ENCODE peak calls at places on chromosomes 11 and 22, in six cellular contexts. N is IMR-90, A is mesenchymal stem cell, Z is H9, V is neuronal stem cell, J is H1. H is an unnamed sample.

GRCh38 chr11:61728940-61729219 is 23.6 kb upstream of the MYRF start:
- DNase-seq in Z (no peak), A (peak), N (peak), V (no peak), J (no peak), H (no peak)

GRCh38 chr11:77705195-77705876 is 67.7 kb upstream of the CLNS1A start:
- DNase-seq in V (no peak), A (peak), Z (no peak), J (no peak), N (peak), H (peak)

GRCh38 chr11:75538150-75538942 is 12.6 kb upstream of the GDPD5 start:
- DNase-seq in Z (no peak), V (no peak), J (no peak), A (no peak), N (no peak), H (no peak)

GRCh38 chr11:128599729-128600128 is 12.4 kb upstream of the ETS1 start:
- DNase-seq in A (peak), Z (no peak), V (no peak), J (no peak), N (peak), H (no peak)

GRCh38 chr22:40020956-40021355 is 26.2 kb downstream of the FAM83F start:
- DNase-seq in V (no peak), J (no peak), Z (no peak), N (no peak), A (no peak), H (no peak)

GRCh38 chr22:47376322-47376700 is 613.9 kb downstream of the TBC1D22A start:
- DNase-seq in N (no peak), J (no peak), V (no peak), A (no peak), Z (no peak), H (no peak)

GRCh38 chr22:30308518-30309230 is 18.1 kb downstream of the TBC1D10A start:
- DNase-seq in J (no peak), Z (no peak), A (peak), N (peak), V (no peak), H (peak)

GRCh38 chr22:35440129-35440528 is 40.2 kb downstream of the MCM5 start:
- DNase-seq in A (no peak), Z (no peak), V (no peak), N (no peak), J (no peak), H (no peak)

GRCh38 chr11:96197801-96198465 is 145.1 kb downstream of the MAML2 start:
- DNase-seq in Z (no peak), J (no peak), V (no peak), A (no peak), N (no peak), H (no peak)

GRCh38 chr11:105811242-105811641 is 201.4 kb downstream of the GRIA4 start:
- DNase-seq in J (no peak), A (no peak), N (no peak), Z (no peak), V (no peak), H (no peak)

GRCh38 chr11:27263046-27263445 is 100.0 kb downstream of the CCDC34 start:
- DNase-seq in J (no peak), V (no peak), N (no peak), Z (no peak), A (no peak), H (no peak)

GRCh38 chr11:111834432-111835163 is 36.8 kb downstream of the ALG9 start:
- DNase-seq in V (no peak), Z (no peak), N (no peak), J (no peak), A (no peak), H (no peak)

GRCh38 chr11:120735035-120735434 is 223.5 kb downstream of the GRIK4 start:
- DNase-seq in J (no peak), V (no peak), Z (no peak), A (no peak), N (no peak), H (no peak)
- H3K23ac ChIP-seq in J (no peak), V (no peak), Z (no peak), A (no peak), N (no peak), H (no peak)

DNA sequence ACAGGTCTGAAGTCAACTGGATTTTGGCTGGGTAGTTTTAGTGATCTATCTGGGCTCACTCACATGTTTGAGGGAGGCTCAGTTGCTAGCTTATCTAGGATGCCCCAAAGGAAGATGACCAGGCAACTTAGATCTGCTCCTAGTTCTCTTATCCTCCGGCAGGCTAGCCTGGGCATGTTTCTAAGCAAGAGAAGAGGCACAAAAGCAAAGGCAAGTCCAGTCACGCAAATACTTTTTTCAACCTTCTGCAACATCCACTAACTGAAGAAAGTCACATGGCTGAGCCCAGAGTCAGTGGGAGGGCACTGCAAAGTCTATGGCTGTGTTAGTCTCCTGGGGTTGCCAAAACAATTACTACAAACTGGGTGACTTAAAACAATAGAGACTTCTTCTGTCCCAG is 32.9 kb upstream of the FSHB start:
- DNase-seq in Z (no peak), N (no peak), V (no peak), A (no peak), J (no peak), H (no peak)
- H2AFZ ChIP-seq in Z (no peak), N (no peak), V (peak), A (no peak), J (peak), H (no peak)

DNA sequence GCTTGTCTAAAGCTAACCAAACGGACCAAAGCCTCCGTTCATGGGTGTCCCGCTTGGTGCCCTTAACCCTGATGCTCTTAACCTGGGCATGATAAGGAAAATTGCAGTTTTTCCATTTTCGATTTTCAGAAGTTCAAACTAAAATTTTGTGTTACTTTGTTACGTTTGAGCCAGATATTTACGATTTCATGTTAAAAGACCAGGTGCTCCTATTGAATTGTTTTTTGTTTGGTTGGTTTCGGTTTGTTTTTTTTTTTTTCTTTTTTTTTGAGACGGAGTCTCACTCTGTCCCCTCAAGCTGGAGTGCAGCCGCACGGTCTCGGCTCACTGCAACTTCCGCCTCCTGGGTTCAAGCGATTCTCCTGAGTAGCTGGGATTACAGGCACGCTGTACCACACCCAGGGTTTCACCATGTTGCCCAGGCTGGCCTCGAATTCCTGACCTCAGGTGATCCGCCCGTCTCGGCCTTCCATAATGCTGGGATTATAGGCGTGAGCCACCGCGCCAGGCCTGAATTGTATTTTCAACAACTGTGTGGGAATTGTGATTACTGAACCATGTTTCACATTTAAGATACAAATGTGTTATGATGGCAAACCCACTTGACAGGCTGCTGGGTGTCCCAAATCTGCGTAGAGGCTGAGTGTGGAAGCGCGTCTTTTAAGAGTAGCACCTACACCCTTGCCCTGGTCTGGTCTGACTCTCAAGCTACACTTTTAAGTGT is 864 bp upstream of the USP28 start:
- DNase-seq in Z (no peak), A (no peak), V (no peak), N (no peak), J (no peak), H (no peak)
- H3K18ac ChIP-seq in Z (peak), A (peak), V (peak), N (peak), J (peak), H (peak)

GRCh38 chr22:17241571-17242310 is 22.5 kb upstream of the ADA2 start:
- DNase-seq in Z (no peak), A (no peak), J (no peak), V (no peak), N (no peak), H (peak)
- H3K23ac ChIP-seq in Z (no peak), A (no peak), J (no peak), V (no peak), N (no peak), H (no peak)

DNA sequence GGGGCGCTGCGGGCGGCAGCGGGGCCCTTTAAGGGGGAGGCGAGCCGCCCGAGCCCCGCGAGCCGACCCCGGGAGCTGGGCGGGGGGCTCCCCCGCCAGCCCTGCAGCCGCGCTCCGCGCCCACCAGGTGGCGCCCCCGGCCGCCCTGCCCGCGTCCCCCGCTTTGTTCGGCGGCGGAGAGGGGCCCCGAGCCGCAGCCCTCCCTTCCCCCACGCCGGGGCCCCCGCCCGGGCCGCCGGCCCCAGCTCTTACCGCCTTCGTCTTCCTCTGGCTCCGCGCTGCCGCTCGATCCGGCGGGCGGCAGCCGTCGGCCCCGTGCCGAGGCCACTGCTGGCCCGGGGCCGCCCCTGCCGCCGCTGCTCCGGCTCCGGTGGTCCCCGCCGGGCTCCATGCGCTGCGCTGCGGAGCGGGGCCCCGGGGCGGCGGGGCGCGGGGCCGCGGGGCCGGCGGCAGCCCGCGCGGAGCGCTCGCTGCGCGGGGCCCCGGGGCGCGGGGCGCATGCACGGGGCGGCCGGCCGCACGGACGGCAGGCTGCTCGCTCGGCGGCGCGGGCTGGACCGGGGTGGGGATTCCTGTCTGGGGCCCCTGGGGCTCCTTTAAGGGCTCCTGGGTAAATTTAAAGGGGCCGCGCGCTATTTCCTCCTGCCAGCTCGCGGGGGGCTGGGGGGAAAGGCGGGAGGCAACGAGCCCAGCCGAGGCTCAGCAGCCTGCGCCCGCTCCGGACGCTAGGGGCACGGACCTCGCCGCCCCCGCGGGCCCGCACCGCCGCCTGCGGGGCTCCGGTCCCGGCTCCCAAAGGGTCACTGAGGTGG is at the start of gene ZFTA:
- DNase-seq in A (peak), Z (peak), V (peak), J (peak), N (peak), H (no peak)
- H2AFZ ChIP-seq in A (peak), Z (no peak), V (peak), J (no peak), N (peak), H (peak)

GRCh38 chr22:26374645-26375044 is 54.4 kb upstream of the ASPHD2 start:
- DNase-seq in J (no peak), Z (no peak), N (no peak), A (no peak), V (no peak), H (no peak)
- H3K18ac ChIP-seq in J (no peak), Z (no peak), N (no peak), A (no peak), V (no peak), H (no peak)

GRCh38 chr22:45503071-45503815 is 560 bp downstream of the FBLN1 start:
- DNase-seq in A (peak), J (peak), N (no peak), Z (peak), V (peak), H (no peak)
- H3K23ac ChIP-seq in A (peak), J (no peak), N (peak), Z (no peak), V (peak), H (no peak)

GRCh38 chr11:33292306-33292705 is 35.1 kb downstream of the HIPK3 start:
- DNase-seq in Z (no peak), J (no peak), N (no peak), V (no peak), A (no peak), H (no peak)

GRCh38 chr11:33294797-33295196 is 37.6 kb downstream of the HIPK3 start:
- DNase-seq in Z (no peak), J (no peak), A (no peak), N (no peak), V (no peak), H (no peak)

GRCh38 chr11:33294224-33294623 is 37.0 kb downstream of the HIPK3 start:
- DNase-seq in A (no peak), Z (no peak), J (no peak), V (no peak), N (no peak), H (no peak)

GRCh38 chr11:33291004-33291777 is 34.0 kb downstream of the HIPK3 start:
- DNase-seq in V (no peak), A (peak), N (peak), J (no peak), Z (no peak), H (no peak)

GRCh38 chr11:33290319-33290718 is 33.1 kb downstream of the HIPK3 start:
- DNase-seq in N (no peak), A (no peak), J (no peak), V (no peak), Z (no peak), H (no peak)
- H2AFZ ChIP-seq in N (no peak), A (no peak), J (no peak), V (no peak), Z (no peak), H (no peak)

DNA sequence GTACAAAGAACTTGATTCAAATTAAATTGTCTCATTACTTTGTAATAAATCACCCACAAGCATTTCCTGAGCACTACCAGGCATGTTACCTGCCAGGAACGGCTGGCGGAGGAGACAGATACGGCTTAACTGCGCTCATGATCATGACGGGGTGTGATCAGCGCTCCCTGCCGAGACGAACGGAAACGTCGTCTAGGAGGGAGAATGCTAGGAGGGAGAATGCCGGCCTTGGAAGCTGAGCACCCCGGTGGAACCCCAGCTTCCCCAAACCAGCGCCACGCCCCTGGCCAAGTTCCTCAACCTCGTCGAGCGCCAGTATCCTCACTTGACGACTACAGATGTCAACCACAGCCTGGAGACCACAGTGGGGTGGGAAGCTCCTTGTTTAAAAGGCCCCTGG is 272.8 kb downstream of the CTTN start:
- DNase-seq in J (no peak), V (no peak), N (no peak), A (no peak), Z (peak), H (no peak)
- H3K18ac ChIP-seq in J (no peak), V (no peak), N (no peak), A (no peak), Z (no peak), H (no peak)

GRCh38 chr11:57324886-57325734 is at the start of gene TNKS1BP1:
- DNase-seq in A (peak), N (peak), J (peak), V (peak), Z (peak), H (peak)

GRCh38 chr11:57327721-57328120 is 3.0 kb upstream of the TNKS1BP1 start:
- DNase-seq in A (no peak), V (no peak), J (no peak), N (no peak), Z (no peak), H (no peak)

GRCh38 chr11:57323503-57324153 is 1.1 kb downstream of the TNKS1BP1 start:
- DNase-seq in A (peak), Z (no peak), V (no peak), J (no peak), N (peak), H (peak)

GRCh38 chr11:57324154-57324885 is 432 bp downstream of the TNKS1BP1 start:
- DNase-seq in N (peak), Z (peak), J (peak), V (peak), A (peak), H (no peak)

GRCh38 chr11:57325735-57326048 is 940 bp upstream of the TNKS1BP1 start:
- DNase-seq in J (no peak), N (no peak), Z (no peak), V (no peak), A (no peak), H (peak)
- H3K23ac ChIP-seq in J (no peak), N (peak), Z (no peak), V (no peak), A (no peak), H (no peak)

H was measured in trophoblast cell.